ENCODE peak calls at places on chromosomes 6 and 20, in five cellular contexts. M, U, X, Z and Y are unnamed samples.

GRCh38 chr6:69390125-69390524 is 406.7 kb downstream of the LMBRD1 start:
- DNase-seq in M (no peak), U (no peak), X (no peak), Z (no peak), Y (peak; percentile 18)

GRCh38 chr20:63061051-63061531 is 54.3 kb upstream of the BHLHE23 start:
- DNase-seq in M (no peak), U (no peak), X (no peak), Z (no peak), Y (no peak)

GRCh38 chr6:111764238-111765182 is 108.7 kb downstream of the FYN start:
- DNase-seq in M (no peak), U (no peak), X (no peak), Z (no peak), Y (no peak)

GRCh38 chr20:31992086-31992485 is 18.2 kb upstream of the CCM2L start:
- DNase-seq in M (no peak), U (no peak), X (no peak), Z (no peak), Y (no peak)

GRCh38 chr20:61055642-61056041 is 196.4 kb upstream of the CDH4 start:
- DNase-seq in M (no peak), U (no peak), X (no peak), Z (no peak), Y (no peak)

GRCh38 chr6:40627316-40627715 is 40.2 kb upstream of the LRFN2 start:
- DNase-seq in M (no peak), U (no peak), X (no peak), Z (no peak), Y (no peak)

GRCh38 chr6:162467679-162468078 is 259.9 kb downstream of the PRKN start:
- DNase-seq in M (no peak), U (no peak), X (no peak), Z (no peak), Y (no peak)

GRCh38 chr20:5078399-5078958 is 41.3 kb downstream of the PCNA start:
- DNase-seq in M (peak; percentile 38), U (no peak), X (peak; percentile 72), Z (peak; percentile 60), Y (peak; percentile 98)

GRCh38 chr20:48697845-48698491 is 129.8 kb downstream of the PREX1 start:
- DNase-seq in M (no peak), U (peak; percentile 76), X (peak; percentile 20), Z (peak; percentile 61), Y (no peak)

GRCh38 chr6:162313922-162314660 is 413.5 kb downstream of the PRKN start:
- DNase-seq in M (no peak), U (no peak), X (no peak), Z (no peak), Y (no peak)

GRCh38 chr20:48275325-48275724 is 490.0 kb upstream of the SULF2 start:
- DNase-seq in M (no peak), U (no peak), X (no peak), Z (no peak), Y (peak; percentile 18)

GRCh38 chr6:18530201-18530600 is 143.1 kb downstream of the RNF144B start:
- DNase-seq in M (no peak), U (no peak), X (no peak), Z (no peak), Y (no peak)

DNA sequence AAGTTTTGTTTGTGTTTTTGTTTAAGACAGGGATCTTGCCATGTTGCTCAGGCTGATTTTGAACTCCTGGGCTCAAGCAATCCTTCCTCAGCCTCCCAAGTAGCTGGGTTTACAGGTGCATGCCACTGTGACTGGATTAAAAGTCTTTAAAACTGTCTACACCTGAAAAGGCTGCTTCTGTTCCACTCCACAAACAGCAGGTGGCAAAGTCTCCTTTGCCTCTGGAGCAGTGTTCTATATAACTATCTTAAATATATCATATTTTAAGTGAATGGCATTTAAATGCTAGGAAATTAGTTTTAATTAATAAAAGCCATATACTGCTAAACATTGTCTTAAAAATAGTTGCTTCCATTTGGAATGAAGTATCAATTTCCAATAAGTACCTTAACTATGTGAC is 89.2 kb upstream of the BCLAF1 start:
- DNase-seq in M (no peak), U (no peak), X (no peak), Z (no peak), Y (peak; percentile 14)
- TF ChIP-seq MAX in M (no peak), U (no peak), X (no peak), Z (no peak), Y (no peak)

GRCh38 chr6:149563203-149563927 is 2.8 kb upstream of the GINM1 start:
- DNase-seq in M (no peak), U (no peak), X (peak; percentile 84), Z (peak; percentile 39), Y (no peak)
- TF ChIP-seq MAX in M (no peak), U (no peak), X (no peak), Z (no peak), Y (no peak)

GRCh38 chr6:34151321-34152041 is 5.6 kb upstream of the GRM4 start:
- DNase-seq in M (no peak), U (peak; percentile 45), X (no peak), Z (no peak), Y (no peak)
- TF ChIP-seq MAX in M (no peak), U (no peak), X (no peak), Z (no peak), Y (no peak)

DNA sequence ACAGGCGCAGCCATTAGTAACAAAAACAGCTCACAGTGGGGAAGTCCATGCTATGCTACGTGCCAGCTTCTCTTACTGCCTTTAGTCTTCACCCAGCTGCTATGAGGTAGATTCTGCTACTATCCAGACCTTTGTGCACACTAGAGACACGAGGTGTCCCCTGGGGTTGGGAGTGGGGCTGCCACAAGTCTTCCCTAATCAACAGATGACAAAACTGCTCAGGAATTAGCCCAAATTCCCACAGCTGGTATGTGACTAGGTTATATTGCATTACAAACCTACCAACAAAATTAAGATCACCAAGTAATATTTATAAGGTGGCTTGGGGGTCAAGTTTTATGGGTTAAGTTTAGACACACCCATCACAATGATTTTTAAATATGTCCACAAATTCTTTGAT is 63.3 kb downstream of the PSMB1 start:
- DNase-seq in M (no peak), U (no peak), X (no peak), Z (no peak), Y (no peak)
- TF ChIP-seq MAX in M (no peak), U (no peak), X (no peak), Z (no peak), Y (no peak)

GRCh38 chr6:118768904-118769325 is 117.5 kb upstream of the CEP85L start:
- DNase-seq in M (no peak), U (no peak), X (no peak), Z (no peak), Y (peak; percentile 64)
- TF ChIP-seq MAX in M (no peak), U (no peak), X (no peak), Z (no peak), Y (no peak)